ENCODE peak calls at places on chromosome 14, in seven cellular contexts. One of them, this sample, is unnamed.

GRCh38 chr14:95452176-95452889 is 64.1 kb downstream of the SYNE3 start:
- DNase-seq in lung: no peak
- DNase-seq in fibroblast of lung: peak
- DNase-seq in uterus: no peak
- DNase-seq in IMR-90: no peak
- DNase-seq in heart right ventricle: no peak
- DNase-seq in gastrocnemius medialis: no peak
- DNase-seq in this sample: no peak

GRCh38 chr14:87133073-87133815 is 859.7 kb downstream of the GALC start:
- DNase-seq in fibroblast of lung: peak
- DNase-seq in IMR-90: peak
- DNase-seq in uterus: peak
- DNase-seq in gastrocnemius medialis: peak
- DNase-seq in heart right ventricle: peak
- DNase-seq in lung: no peak
- DNase-seq in this sample: peak

GRCh38 chr14:79443602-79444001 is 767.7 kb downstream of the DIO2 start:
- DNase-seq in uterus: no peak
- DNase-seq in lung: no peak
- DNase-seq in gastrocnemius medialis: no peak
- DNase-seq in IMR-90: peak
- DNase-seq in fibroblast of lung: no peak
- DNase-seq in heart right ventricle: no peak
- DNase-seq in this sample: no peak

GRCh38 chr14:88837495-88837894 is 13.0 kb downstream of the TTC8 start:
- DNase-seq in fibroblast of lung: no peak
- DNase-seq in heart right ventricle: no peak
- DNase-seq in IMR-90: no peak
- DNase-seq in gastrocnemius medialis: no peak
- DNase-seq in lung: no peak
- DNase-seq in uterus: no peak
- DNase-seq in this sample: no peak

GRCh38 chr14:86990396-86990795 is 1002.6 kb downstream of the GALC start:
- DNase-seq in heart right ventricle: no peak
- DNase-seq in uterus: no peak
- DNase-seq in fibroblast of lung: no peak
- DNase-seq in lung: no peak
- DNase-seq in gastrocnemius medialis: no peak
- DNase-seq in IMR-90: no peak
- DNase-seq in this sample: no peak

GRCh38 chr14:100450736-100451135 is 127.6 kb downstream of the SLC25A47 start:
- DNase-seq in heart right ventricle: no peak
- DNase-seq in lung: no peak
- DNase-seq in gastrocnemius medialis: no peak
- DNase-seq in fibroblast of lung: no peak
- DNase-seq in IMR-90: no peak
- DNase-seq in uterus: no peak
- DNase-seq in this sample: no peak

GRCh38 chr14:32399920-32400319 is 70.8 kb downstream of the AKAP6 start:
- DNase-seq in gastrocnemius medialis: no peak
- DNase-seq in lung: no peak
- DNase-seq in uterus: no peak
- DNase-seq in heart right ventricle: no peak
- DNase-seq in IMR-90: no peak
- DNase-seq in fibroblast of lung: no peak
- DNase-seq in this sample: no peak

GRCh38 chr14:57390806-57391562 is 598 bp downstream of the NAA30 start:
- DNase-seq in lung: no peak
- DNase-seq in uterus: no peak
- DNase-seq in heart right ventricle: peak
- DNase-seq in gastrocnemius medialis: no peak
- DNase-seq in IMR-90: peak
- DNase-seq in fibroblast of lung: peak
- DNase-seq in this sample: peak

GRCh38 chr14:63616015-63616414 is 25.7 kb downstream of the WDR89 start:
- DNase-seq in lung: no peak
- DNase-seq in uterus: no peak
- DNase-seq in IMR-90: no peak
- DNase-seq in heart right ventricle: no peak
- DNase-seq in gastrocnemius medialis: no peak
- DNase-seq in fibroblast of lung: peak
- DNase-seq in this sample: no peak

GRCh38 chr14:29350496-29350895 is 577.2 kb downstream of the PRKD1 start:
- DNase-seq in IMR-90: no peak
- DNase-seq in heart right ventricle: no peak
- DNase-seq in uterus: no peak
- DNase-seq in lung: no peak
- DNase-seq in gastrocnemius medialis: no peak
- DNase-seq in fibroblast of lung: no peak
- DNase-seq in this sample: no peak

GRCh38 chr14:69547701-69548348 is 26.8 kb downstream of the CCDC177 start:
- DNase-seq in fibroblast of lung: no peak
- DNase-seq in lung: no peak
- DNase-seq in heart right ventricle: no peak
- DNase-seq in IMR-90: no peak
- DNase-seq in uterus: no peak
- DNase-seq in gastrocnemius medialis: no peak
- DNase-seq in this sample: peak
- TF ChIP-seq CTCF in fibroblast of lung: peak
- TF ChIP-seq CTCF in lung: no peak
- TF ChIP-seq CTCF in heart right ventricle: peak
- TF ChIP-seq CTCF in IMR-90: peak
- TF ChIP-seq CTCF in uterus: peak
- TF ChIP-seq CTCF in gastrocnemius medialis: no peak
- TF ChIP-seq CTCF in this sample: peak

DNA sequence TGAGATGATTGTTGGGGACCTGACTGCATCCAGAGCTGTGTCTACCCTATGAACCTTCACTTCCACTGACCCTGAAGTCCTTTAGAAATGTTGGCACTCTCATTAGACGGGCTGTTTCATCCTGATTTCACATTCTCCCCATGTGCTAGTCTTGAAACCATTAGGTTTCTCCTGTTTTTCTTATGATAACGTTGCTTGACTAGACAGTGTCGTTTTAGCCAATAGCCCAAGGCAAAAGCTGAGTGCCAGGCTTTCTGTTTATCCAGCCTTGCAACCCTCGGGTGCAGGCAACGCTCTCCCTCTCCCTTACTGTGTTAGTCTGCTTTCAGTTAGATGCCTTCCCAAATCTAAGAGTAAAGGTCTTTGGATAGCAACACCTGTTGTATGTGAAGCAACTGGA is 30.1 kb downstream of the DACT1 start:
- DNase-seq in lung: no peak
- DNase-seq in uterus: no peak
- DNase-seq in gastrocnemius medialis: no peak
- DNase-seq in fibroblast of lung: no peak
- DNase-seq in heart right ventricle: no peak
- DNase-seq in IMR-90: no peak
- DNase-seq in this sample: no peak
- H3K4me3 ChIP-seq in lung: no peak
- H3K4me3 ChIP-seq in uterus: no peak
- H3K4me3 ChIP-seq in gastrocnemius medialis: no peak
- H3K4me3 ChIP-seq in fibroblast of lung: no peak
- H3K4me3 ChIP-seq in heart right ventricle: no peak
- H3K4me3 ChIP-seq in IMR-90: no peak
- H3K4me3 ChIP-seq in this sample: no peak

GRCh38 chr14:61694830-61695694 is at the start of gene HIF1A:
- DNase-seq in IMR-90: peak
- DNase-seq in uterus: peak
- DNase-seq in lung: peak
- DNase-seq in heart right ventricle: peak
- DNase-seq in gastrocnemius medialis: peak
- DNase-seq in fibroblast of lung: peak
- DNase-seq in this sample: peak
- TF ChIP-seq CTCF in IMR-90: peak
- TF ChIP-seq CTCF in uterus: peak
- TF ChIP-seq CTCF in lung: no peak
- TF ChIP-seq CTCF in heart right ventricle: no peak
- TF ChIP-seq CTCF in gastrocnemius medialis: peak
- TF ChIP-seq CTCF in fibroblast of lung: peak
- TF ChIP-seq CTCF in this sample: peak

DNA sequence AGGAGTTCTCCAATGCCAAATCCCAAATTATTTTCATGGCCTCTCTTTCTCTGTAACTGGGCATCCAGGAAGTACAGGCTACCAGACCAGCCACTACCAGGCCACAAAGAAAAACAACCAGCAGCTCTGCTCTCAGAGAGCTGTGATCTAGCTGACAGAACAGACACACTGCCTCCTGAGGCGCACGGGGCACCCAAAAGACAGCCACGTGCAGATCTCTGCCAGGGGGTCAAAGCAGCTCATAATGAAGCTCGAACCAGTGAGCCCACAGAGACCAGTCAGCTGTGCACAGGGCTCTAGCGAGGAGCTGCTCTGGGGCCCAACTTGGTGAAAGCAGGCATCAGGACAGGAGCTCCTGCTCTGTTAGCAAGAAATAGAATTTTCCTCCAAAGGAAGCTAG is 30.4 kb downstream of the ACTN1 start:
- DNase-seq in heart right ventricle: no peak
- DNase-seq in IMR-90: no peak
- DNase-seq in uterus: no peak
- DNase-seq in fibroblast of lung: no peak
- DNase-seq in lung: no peak
- DNase-seq in gastrocnemius medialis: no peak
- DNase-seq in this sample: no peak
- H3K4me3 ChIP-seq in heart right ventricle: no peak
- H3K4me3 ChIP-seq in IMR-90: no peak
- H3K4me3 ChIP-seq in uterus: no peak
- H3K4me3 ChIP-seq in fibroblast of lung: no peak
- H3K4me3 ChIP-seq in lung: no peak
- H3K4me3 ChIP-seq in gastrocnemius medialis: no peak
- H3K4me3 ChIP-seq in this sample: no peak

GRCh38 chr14:65019944-65020566 is 33.4 kb downstream of the FNTB start:
- DNase-seq in fibroblast of lung: peak
- DNase-seq in heart right ventricle: peak
- DNase-seq in IMR-90: peak
- DNase-seq in gastrocnemius medialis: no peak
- DNase-seq in uterus: peak
- DNase-seq in lung: no peak
- DNase-seq in this sample: peak
- TF ChIP-seq CTCF in fibroblast of lung: peak
- TF ChIP-seq CTCF in heart right ventricle: peak
- TF ChIP-seq CTCF in IMR-90: peak
- TF ChIP-seq CTCF in gastrocnemius medialis: no peak
- TF ChIP-seq CTCF in uterus: peak
- TF ChIP-seq CTCF in lung: peak
- TF ChIP-seq CTCF in this sample: peak

GRCh38 chr14:54781080-54781479 is 121.5 kb downstream of the GCH1 start:
- DNase-seq in IMR-90: no peak
- DNase-seq in fibroblast of lung: no peak
- DNase-seq in gastrocnemius medialis: no peak
- DNase-seq in uterus: no peak
- DNase-seq in lung: no peak
- DNase-seq in heart right ventricle: no peak
- DNase-seq in this sample: no peak
- H3K4me3 ChIP-seq in IMR-90: no peak
- H3K4me3 ChIP-seq in fibroblast of lung: no peak
- H3K4me3 ChIP-seq in gastrocnemius medialis: no peak
- H3K4me3 ChIP-seq in uterus: no peak
- H3K4me3 ChIP-seq in lung: no peak
- H3K4me3 ChIP-seq in heart right ventricle: no peak
- H3K4me3 ChIP-seq in this sample: no peak